ENCODE peak calls at places on chromosomes 2 and 18, in nine cellular contexts. One of them, this sample, is unnamed.

GRCh38 chr2:150586858-150587257 is 99.4 kb upstream of the RND3 start:
- DNase-seq in neural progenitor cell: no peak
- DNase-seq in GM12878: no peak
- DNase-seq in SK-N-MC: no peak
- DNase-seq in MM.1S: no peak
- DNase-seq in PC-9: peak
- DNase-seq in fibroblast of lung: peak
- DNase-seq in A673: no peak
- DNase-seq in keratinocyte: peak
- DNase-seq in this sample: peak

GRCh38 chr2:162710282-162710891 is 128.2 kb downstream of the KCNH7 start:
- DNase-seq in neural progenitor cell: no peak
- DNase-seq in GM12878: no peak
- DNase-seq in SK-N-MC: no peak
- DNase-seq in MM.1S: no peak
- DNase-seq in PC-9: no peak
- DNase-seq in fibroblast of lung: peak
- DNase-seq in A673: no peak
- DNase-seq in keratinocyte: no peak
- DNase-seq in this sample: peak

GRCh38 chr2:73295751-73296400 is 2.5 kb upstream of the EGR4 start:
- DNase-seq in neural progenitor cell: no peak
- DNase-seq in GM12878: no peak
- DNase-seq in SK-N-MC: no peak
- DNase-seq in MM.1S: no peak
- DNase-seq in PC-9: peak
- DNase-seq in fibroblast of lung: no peak
- DNase-seq in A673: no peak
- DNase-seq in keratinocyte: no peak
- DNase-seq in this sample: no peak

GRCh38 chr2:74238879-74239278 is 40.5 kb downstream of the MTHFD2 start:
- DNase-seq in neural progenitor cell: no peak
- DNase-seq in GM12878: no peak
- DNase-seq in SK-N-MC: peak
- DNase-seq in MM.1S: no peak
- DNase-seq in PC-9: no peak
- DNase-seq in fibroblast of lung: peak
- DNase-seq in A673: peak
- DNase-seq in keratinocyte: no peak
- DNase-seq in this sample: peak

GRCh38 chr2:156110890-156111289 is 221.6 kb downstream of the NR4A2 start:
- DNase-seq in neural progenitor cell: peak
- DNase-seq in GM12878: no peak
- DNase-seq in SK-N-MC: no peak
- DNase-seq in MM.1S: peak
- DNase-seq in PC-9: peak
- DNase-seq in fibroblast of lung: no peak
- DNase-seq in A673: peak
- DNase-seq in keratinocyte: no peak
- DNase-seq in this sample: no peak

GRCh38 chr2:103809390-103809789 is 1044.5 kb upstream of the POU3F3 start:
- DNase-seq in neural progenitor cell: no peak
- DNase-seq in GM12878: no peak
- DNase-seq in SK-N-MC: no peak
- DNase-seq in MM.1S: no peak
- DNase-seq in PC-9: no peak
- DNase-seq in fibroblast of lung: no peak
- DNase-seq in A673: peak
- DNase-seq in keratinocyte: no peak
- DNase-seq in this sample: no peak

GRCh38 chr2:163407296-163407695 is 328.5 kb downstream of the FIGN start:
- DNase-seq in neural progenitor cell: no peak
- DNase-seq in GM12878: no peak
- DNase-seq in SK-N-MC: no peak
- DNase-seq in MM.1S: no peak
- DNase-seq in PC-9: no peak
- DNase-seq in fibroblast of lung: peak
- DNase-seq in A673: no peak
- DNase-seq in keratinocyte: no peak
- DNase-seq in this sample: peak

GRCh38 chr2:226256709-226257401 is 542.8 kb downstream of the IRS1 start:
- DNase-seq in neural progenitor cell: no peak
- DNase-seq in GM12878: no peak
- DNase-seq in SK-N-MC: no peak
- DNase-seq in MM.1S: no peak
- DNase-seq in PC-9: no peak
- DNase-seq in fibroblast of lung: peak
- DNase-seq in A673: no peak
- DNase-seq in keratinocyte: no peak
- DNase-seq in this sample: peak

GRCh38 chr2:165450141-165450540 is 19.4 kb upstream of the CSRNP3 start:
- DNase-seq in neural progenitor cell: no peak
- DNase-seq in GM12878: no peak
- DNase-seq in SK-N-MC: no peak
- DNase-seq in MM.1S: no peak
- DNase-seq in PC-9: no peak
- DNase-seq in fibroblast of lung: no peak
- DNase-seq in A673: peak
- DNase-seq in keratinocyte: no peak
- DNase-seq in this sample: no peak

GRCh38 chr2:8252997-8253694 is 428.7 kb upstream of the ID2 start:
- DNase-seq in neural progenitor cell: peak
- DNase-seq in GM12878: peak
- DNase-seq in SK-N-MC: no peak
- DNase-seq in MM.1S: no peak
- DNase-seq in PC-9: no peak
- DNase-seq in fibroblast of lung: no peak
- DNase-seq in A673: no peak
- DNase-seq in keratinocyte: no peak
- DNase-seq in this sample: no peak

GRCh38 chr2:38933653-38934052 is 44.0 kb downstream of the ARHGEF33 start:
- DNase-seq in neural progenitor cell: no peak
- DNase-seq in GM12878: no peak
- DNase-seq in SK-N-MC: peak
- DNase-seq in MM.1S: no peak
- DNase-seq in PC-9: no peak
- DNase-seq in fibroblast of lung: peak
- DNase-seq in A673: peak
- DNase-seq in keratinocyte: no peak
- DNase-seq in this sample: peak

GRCh38 chr2:171479154-171479814 is 43.0 kb upstream of the CYBRD1 start:
- DNase-seq in neural progenitor cell: no peak
- DNase-seq in GM12878: peak
- DNase-seq in SK-N-MC: no peak
- DNase-seq in MM.1S: no peak
- DNase-seq in PC-9: no peak
- DNase-seq in fibroblast of lung: peak
- DNase-seq in A673: no peak
- DNase-seq in keratinocyte: no peak
- DNase-seq in this sample: peak

GRCh38 chr18:23129355-23130002 is 5.8 kb upstream of the CABLES1 start:
- DNase-seq in neural progenitor cell: no peak
- DNase-seq in GM12878: no peak
- DNase-seq in SK-N-MC: no peak
- DNase-seq in MM.1S: no peak
- DNase-seq in PC-9: no peak
- DNase-seq in fibroblast of lung: no peak
- DNase-seq in A673: no peak
- DNase-seq in keratinocyte: no peak
- DNase-seq in this sample: no peak

GRCh38 chr2:75243219-75243618 is 43.9 kb upstream of the TACR1 start:
- DNase-seq in neural progenitor cell: no peak
- DNase-seq in GM12878: no peak
- DNase-seq in SK-N-MC: no peak
- DNase-seq in MM.1S: peak
- DNase-seq in PC-9: no peak
- DNase-seq in fibroblast of lung: no peak
- DNase-seq in A673: no peak
- DNase-seq in keratinocyte: no peak
- DNase-seq in this sample: no peak

GRCh38 chr18:62876106-62876505 is 160.8 kb downstream of the PHLPP1 start:
- DNase-seq in neural progenitor cell: no peak
- DNase-seq in GM12878: no peak
- DNase-seq in SK-N-MC: no peak
- DNase-seq in MM.1S: no peak
- DNase-seq in PC-9: peak
- DNase-seq in fibroblast of lung: peak
- DNase-seq in A673: no peak
- DNase-seq in keratinocyte: no peak
- DNase-seq in this sample: no peak

GRCh38 chr2:236551843-236552542 is 17.6 kb upstream of the ACKR3 start:
- DNase-seq in neural progenitor cell: no peak
- DNase-seq in GM12878: peak
- DNase-seq in SK-N-MC: no peak
- DNase-seq in MM.1S: no peak
- DNase-seq in PC-9: no peak
- DNase-seq in fibroblast of lung: no peak
- DNase-seq in A673: no peak
- DNase-seq in keratinocyte: no peak
- DNase-seq in this sample: no peak

GRCh38 chr2:105730170-105730569 is 14.5 kb upstream of the NCK2 start:
- DNase-seq in neural progenitor cell: no peak
- DNase-seq in GM12878: no peak
- DNase-seq in SK-N-MC: no peak
- DNase-seq in MM.1S: no peak
- DNase-seq in PC-9: no peak
- DNase-seq in fibroblast of lung: no peak
- DNase-seq in A673: no peak
- DNase-seq in keratinocyte: no peak
- DNase-seq in this sample: no peak

GRCh38 chr18:3392467-3392855 is 57.5 kb upstream of the TGIF1 start:
- DNase-seq in neural progenitor cell: no peak
- DNase-seq in GM12878: no peak
- DNase-seq in SK-N-MC: no peak
- DNase-seq in MM.1S: no peak
- DNase-seq in PC-9: no peak
- DNase-seq in fibroblast of lung: no peak
- DNase-seq in A673: no peak
- DNase-seq in keratinocyte: no peak
- DNase-seq in this sample: no peak

GRCh38 chr18:3692113-3692621 is 242.2 kb downstream of the TGIF1 start:
- DNase-seq in neural progenitor cell: no peak
- DNase-seq in GM12878: no peak
- DNase-seq in SK-N-MC: no peak
- DNase-seq in MM.1S: no peak
- DNase-seq in PC-9: no peak
- DNase-seq in fibroblast of lung: peak
- DNase-seq in A673: no peak
- DNase-seq in keratinocyte: no peak
- DNase-seq in this sample: no peak

GRCh38 chr2:211722928-211723327 is 815.7 kb downstream of the ERBB4 start:
- DNase-seq in neural progenitor cell: no peak
- DNase-seq in GM12878: no peak
- DNase-seq in SK-N-MC: no peak
- DNase-seq in MM.1S: no peak
- DNase-seq in PC-9: no peak
- DNase-seq in fibroblast of lung: no peak
- DNase-seq in A673: no peak
- DNase-seq in keratinocyte: no peak
- DNase-seq in this sample: no peak

GRCh38 chr2:232876071-232876977 is 6.3 kb downstream of the SNORC start:
- DNase-seq in neural progenitor cell: peak
- DNase-seq in GM12878: no peak
- DNase-seq in SK-N-MC: no peak
- DNase-seq in MM.1S: peak
- DNase-seq in PC-9: peak
- DNase-seq in fibroblast of lung: peak
- DNase-seq in A673: peak
- DNase-seq in keratinocyte: no peak
- DNase-seq in this sample: no peak
- TF ChIP-seq EZH2 in neural progenitor cell: no peak
- TF ChIP-seq EZH2 in GM12878: no peak
- TF ChIP-seq EZH2 in SK-N-MC: no peak
- TF ChIP-seq EZH2 in MM.1S: no peak
- TF ChIP-seq EZH2 in PC-9: no peak
- TF ChIP-seq EZH2 in fibroblast of lung: peak
- TF ChIP-seq EZH2 in A673: no peak
- TF ChIP-seq EZH2 in keratinocyte: no peak
- TF ChIP-seq EZH2 in this sample: peak

DNA sequence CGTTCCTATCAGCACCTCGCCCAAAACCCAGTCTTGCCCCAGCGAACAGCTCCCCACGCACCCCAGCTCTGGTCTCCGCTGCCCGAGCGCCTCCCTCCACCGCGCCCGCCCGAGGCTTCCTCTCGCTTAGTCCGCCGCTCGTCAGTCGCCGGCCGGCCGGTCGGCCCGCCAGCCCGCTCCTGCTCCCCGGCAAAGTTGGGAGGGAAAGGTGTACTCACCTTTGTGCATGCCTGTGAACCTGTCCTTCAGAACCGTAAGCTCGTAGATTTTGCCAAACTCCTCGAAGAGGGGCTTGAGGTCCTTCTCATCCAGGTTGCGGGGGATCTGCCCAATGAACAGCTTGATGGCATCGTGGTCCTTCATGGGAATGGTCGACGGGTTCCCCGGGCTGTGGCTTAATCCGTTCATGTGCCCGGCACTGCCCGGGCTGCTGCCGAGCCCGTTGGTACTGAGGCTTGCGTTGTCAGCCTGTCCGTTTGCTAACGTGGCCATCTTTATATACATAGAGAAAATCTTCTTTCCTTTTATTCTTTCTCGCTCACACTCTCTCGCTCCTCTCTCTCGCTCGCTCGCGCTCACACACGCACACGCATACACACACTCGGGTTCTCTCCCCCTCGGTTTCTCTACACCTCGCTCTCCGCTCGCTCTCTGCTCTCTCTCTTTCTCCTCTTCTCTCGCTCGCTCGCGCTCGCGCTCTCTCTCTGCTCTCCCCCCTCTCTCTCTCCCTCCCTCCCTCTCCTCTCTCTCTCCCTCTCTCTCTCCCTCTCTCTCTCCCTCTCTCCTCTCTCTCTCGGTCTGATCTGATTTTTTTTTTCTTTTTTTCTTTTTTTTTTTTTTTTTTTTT is at the start of gene CELF4:
- DNase-seq in neural progenitor cell: peak
- DNase-seq in GM12878: no peak
- DNase-seq in SK-N-MC: no peak
- DNase-seq in MM.1S: no peak
- DNase-seq in PC-9: no peak
- DNase-seq in fibroblast of lung: no peak
- DNase-seq in A673: peak
- DNase-seq in keratinocyte: no peak
- DNase-seq in this sample: no peak
- TF ChIP-seq EZH2 in neural progenitor cell: peak
- TF ChIP-seq EZH2 in GM12878: no peak
- TF ChIP-seq EZH2 in SK-N-MC: peak
- TF ChIP-seq EZH2 in MM.1S: no peak
- TF ChIP-seq EZH2 in PC-9: no peak
- TF ChIP-seq EZH2 in fibroblast of lung: peak
- TF ChIP-seq EZH2 in A673: peak
- TF ChIP-seq EZH2 in keratinocyte: peak
- TF ChIP-seq EZH2 in this sample: peak

GRCh38 chr18:57352271-57352701 is at the start of gene ST8SIA3:
- DNase-seq in neural progenitor cell: peak
- DNase-seq in GM12878: no peak
- DNase-seq in SK-N-MC: no peak
- DNase-seq in MM.1S: no peak
- DNase-seq in PC-9: no peak
- DNase-seq in fibroblast of lung: no peak
- DNase-seq in A673: no peak
- DNase-seq in keratinocyte: no peak
- DNase-seq in this sample: no peak
- TF ChIP-seq EZH2 in neural progenitor cell: no peak
- TF ChIP-seq EZH2 in GM12878: no peak
- TF ChIP-seq EZH2 in SK-N-MC: no peak
- TF ChIP-seq EZH2 in MM.1S: no peak
- TF ChIP-seq EZH2 in PC-9: no peak
- TF ChIP-seq EZH2 in fibroblast of lung: no peak
- TF ChIP-seq EZH2 in A673: no peak
- TF ChIP-seq EZH2 in keratinocyte: no peak
- TF ChIP-seq EZH2 in this sample: no peak

GRCh38 chr2:199468561-199469513 is 11.1 kb upstream of the SATB2 start:
- DNase-seq in neural progenitor cell: peak
- DNase-seq in GM12878: no peak
- DNase-seq in SK-N-MC: no peak
- DNase-seq in MM.1S: no peak
- DNase-seq in PC-9: no peak
- DNase-seq in fibroblast of lung: no peak
- DNase-seq in A673: no peak
- DNase-seq in keratinocyte: no peak
- DNase-seq in this sample: no peak
- TF ChIP-seq EZH2 in neural progenitor cell: peak
- TF ChIP-seq EZH2 in GM12878: no peak
- TF ChIP-seq EZH2 in SK-N-MC: no peak
- TF ChIP-seq EZH2 in MM.1S: no peak
- TF ChIP-seq EZH2 in PC-9: no peak
- TF ChIP-seq EZH2 in fibroblast of lung: peak
- TF ChIP-seq EZH2 in A673: no peak
- TF ChIP-seq EZH2 in keratinocyte: peak
- TF ChIP-seq EZH2 in this sample: peak